ENCODE peak calls at places on chromosome 17, in ten cellular contexts. L, V, D, H, C, O, N, Z, X and F are unnamed samples.

GRCh38 chr17:50290074-50290702 is 15.9 kb downstream of the TMEM92 start:
- DNase-seq in Z (peak), O (no peak), H (no peak), V (peak), N (no peak), L (peak), C (peak), D (peak), X (peak), F (peak)

GRCh38 chr17:62718420-62718819 is 89.7 kb downstream of the MARCHF10 start:
- DNase-seq in X (no peak), O (peak), L (peak), N (no peak), D (peak), V (peak), C (no peak), Z (peak), H (no peak), F (no peak)

GRCh38 chr17:79420318-79421243 is 190.3 kb downstream of the RBFOX3 start:
- DNase-seq in X (no peak), N (no peak), C (no peak), L (peak), H (no peak), Z (peak), V (peak), O (peak), D (peak), F (peak)

GRCh38 chr17:5785867-5786509 is 201.7 kb upstream of the NLRP1 start:
- DNase-seq in D (peak), Z (no peak), H (no peak), V (peak), O (no peak), L (no peak), X (peak), N (no peak), C (no peak), F (peak)

GRCh38 chr17:79322216-79323123 is 247.8 kb downstream of the ENGASE start:
- DNase-seq in Z (no peak), L (no peak), V (no peak), C (no peak), H (no peak), D (no peak), X (no peak), O (no peak), N (no peak), F (no peak)

GRCh38 chr17:60526726-60527125 is 684 bp upstream of the APPBP2 start:
- DNase-seq in X (no peak), N (no peak), H (no peak), O (no peak), V (peak), Z (no peak), D (peak), L (peak), C (no peak), F (peak)

GRCh38 chr17:11644265-11645212 is 46.3 kb downstream of the DNAH9 start:
- DNase-seq in D (peak), N (peak), V (peak), Z (peak), C (peak), O (peak), L (peak), X (peak), H (peak), F (peak)

GRCh38 chr17:28720247-28720996 is 637 bp downstream of the RPL23A start:
- DNase-seq in C (no peak), Z (no peak), N (no peak), X (no peak), V (peak), H (peak), L (no peak), D (no peak), O (peak), F (no peak)

GRCh38 chr17:70597774-70598173 is 428.4 kb downstream of the KCNJ2 start:
- DNase-seq in N (no peak), O (no peak), H (no peak), X (no peak), D (no peak), L (no peak), C (no peak), Z (no peak), V (no peak), F (peak)

GRCh38 chr17:30600830-30601494 is 123.8 kb downstream of the GOSR1 start:
- DNase-seq in L (peak), Z (no peak), N (peak), O (peak), V (peak), C (peak), D (peak), H (no peak), X (no peak), F (peak)

GRCh38 chr17:71764507-71764906 is 356.3 kb upstream of the SOX9 start:
- DNase-seq in O (no peak), L (peak), C (peak), X (no peak), V (peak), D (peak), H (no peak), Z (no peak), N (no peak), F (no peak)

GRCh38 chr17:30414486-30414885 is 35.8 kb downstream of the CPD start:
- DNase-seq in Z (no peak), L (no peak), O (no peak), C (no peak), X (no peak), V (no peak), H (no peak), N (no peak), D (no peak), F (no peak)

GRCh38 chr17:43615330-43615729 is 46.4 kb downstream of the MEOX1 start:
- DNase-seq in C (no peak), L (no peak), X (no peak), Z (no peak), N (no peak), O (no peak), V (peak), D (no peak), H (no peak), F (no peak)

GRCh38 chr17:33531311-33531710 is 238.2 kb upstream of the ASIC2 start:
- DNase-seq in O (no peak), N (no peak), X (no peak), H (no peak), V (no peak), Z (no peak), L (no peak), D (no peak), C (no peak), F (no peak)

GRCh38 chr17:57919912-57920311 is 35.3 kb downstream of the CUEDC1 start:
- DNase-seq in C (no peak), H (no peak), N (no peak), Z (no peak), X (no peak), V (no peak), L (no peak), O (no peak), D (no peak), F (no peak)

GRCh38 chr17:29732613-29733012 is 109.9 kb upstream of the CORO6 start:
- DNase-seq in L (no peak), O (no peak), Z (no peak), C (no peak), D (peak), H (no peak), X (no peak), V (peak), N (no peak), F (no peak)

GRCh38 chr17:34076743-34077631 is 178.1 kb upstream of the CCL2 start:
- DNase-seq in D (no peak), L (no peak), C (no peak), X (no peak), H (no peak), V (no peak), O (no peak), Z (no peak), N (no peak), F (no peak)